ENCODE peak calls at places on chromosomes 7 and 10, in eight cellular contexts. D is stimulated activated CD4-positive, alpha-beta T cell treated with anti-CD3 and anti-CD28 coated beads, Interleukin-15, amount 100 ng/mL, for 24 hours; M is left lung; L is HS-5; T is T-helper 1 cell; X is ecto neural progenitor cell; S is activated naive CD8-positive, alpha-beta T cell treated with anti-CD3 and anti-CD28 coated beads, Interleukin-2, amount 50 U/mL, for 24 hours; P is transverse colon. V is an unnamed sample.

GRCh38 chr7:99012722-99013121 is 131.2 kb downstream of the SMURF1 start:
- DNase-seq in D (no peak), M (peak; percentile 28), L (no peak), T (no peak), X (no peak), S (no peak), P (no peak), V (no peak)

GRCh38 chr7:96316949-96317348 is 4.9 kb downstream of the SLC25A13 start:
- DNase-seq in D (no peak), M (no peak), L (no peak), T (no peak), X (no peak), S (no peak), P (no peak), V (no peak)

GRCh38 chr7:104973909-104974415 is 40.0 kb upstream of the KMT2E start:
- DNase-seq in D (no peak), M (no peak), L (peak; percentile 76), T (no peak), X (no peak), S (no peak), P (no peak), V (peak; percentile 70)

GRCh38 chr7:28130277-28130676 is 50.3 kb downstream of the JAZF1 start:
- DNase-seq in D (no peak), M (no peak), L (no peak), T (no peak), X (no peak), S (no peak), P (no peak), V (peak; percentile 29)

GRCh38 chr10:130411496-130412070 is 275.4 kb downstream of the GLRX3 start:
- DNase-seq in D (no peak), M (no peak), L (no peak), T (no peak), X (no peak), S (no peak), P (no peak), V (no peak)

GRCh38 chr10:50417486-50417905 is 166.2 kb upstream of the ASAH2 start:
- DNase-seq in D (no peak), M (no peak), L (no peak), T (no peak), X (no peak), S (no peak), P (no peak), V (no peak)

GRCh38 chr10:32004161-32004591 is 52.0 kb downstream of the KIF5B start:
- DNase-seq in D (no peak), M (no peak), L (no peak), T (no peak), X (no peak), S (no peak), P (peak; percentile 11), V (no peak)

GRCh38 chr7:97145068-97145467 is 27.6 kb downstream of the SDHAF3 start:
- DNase-seq in D (no peak), M (no peak), L (no peak), T (no peak), X (no peak), S (no peak), P (no peak), V (peak; percentile 29)

GRCh38 chr7:55484241-55484640 is 88.1 kb downstream of the VOPP1 start:
- DNase-seq in D (peak; percentile 38), M (no peak), L (no peak), T (no peak), X (no peak), S (no peak), P (no peak), V (no peak)

GRCh38 chr7:158585721-158586498 is 1.7 kb downstream of the PTPRN2 start:
- DNase-seq in D (no peak), M (no peak), L (no peak), T (no peak), X (no peak), S (no peak), P (peak; percentile 30), V (no peak)

V was measured in AG08395.